ENCODE peak calls at places on chromosomes 11 and 22, in eight cellular contexts. E, T, N, S, W, Z, U and A are unnamed samples.

GRCh38 chr11:125305346-125305745 is 140.8 kb downstream of the PKNOX2 start:
- DNase-seq in T (no peak), Z (no peak), U (no peak), S (no peak), E (no peak), W (no peak), N (no peak), A (no peak)

GRCh38 chr11:88813233-88813915 is 252.4 kb downstream of the GRM5 start:
- DNase-seq in S (peak; percentile 29), W (no peak), T (no peak), Z (no peak), U (no peak), E (no peak), N (no peak), A (no peak)

GRCh38 chr11:120746836-120747609 is 235.5 kb downstream of the GRIK4 start:
- DNase-seq in E (no peak), T (no peak), U (peak; percentile 96), N (no peak), W (no peak), Z (no peak), S (peak; percentile 43), A (no peak)

GRCh38 chr22:19820880-19821522 is 33.7 kb downstream of the GNB1L start:
- DNase-seq in W (no peak), E (no peak), U (no peak), S (no peak), T (no peak), Z (no peak), N (no peak), A (peak; percentile 12)

GRCh38 chr11:80502511-80502910 is 1061.7 kb upstream of the TENM4 start:
- DNase-seq in W (no peak), S (no peak), N (no peak), E (no peak), Z (no peak), T (no peak), U (no peak), A (no peak)

GRCh38 chr22:31504282-31504681 is 7.9 kb downstream of the SFI1 start:
- DNase-seq in S (no peak), N (peak; percentile 60), U (peak; percentile 49), T (no peak), Z (no peak), W (no peak), E (no peak), A (no peak)

GRCh38 chr11:64455436-64456261 is 96.7 kb downstream of the RPS6KA4 start:
- DNase-seq in E (no peak), W (no peak), T (no peak), S (no peak), U (no peak), N (no peak), Z (no peak), A (no peak)

GRCh38 chr22:42069801-42070516 is 653 bp downstream of the NAGA start:
- DNase-seq in T (no peak), E (no peak), S (no peak), Z (no peak), U (no peak), N (no peak), W (no peak), A (no peak)

GRCh38 chr11:34646431-34646830 is 25.5 kb downstream of the EHF start:
- DNase-seq in W (no peak), N (no peak), T (no peak), U (no peak), Z (no peak), S (no peak), E (no peak), A (no peak)

GRCh38 chr11:10763766-10764165 is 12.7 kb downstream of the CTR9 start:
- DNase-seq in N (no peak), U (no peak), T (no peak), S (no peak), W (no peak), E (no peak), Z (no peak), A (no peak)

GRCh38 chr11:10762913-10763421 is 11.9 kb downstream of the CTR9 start:
- DNase-seq in Z (no peak), E (no peak), W (no peak), N (no peak), S (no peak), T (no peak), U (no peak), A (no peak)

GRCh38 chr11:10762185-10762584 is 11.1 kb downstream of the CTR9 start:
- DNase-seq in T (no peak), Z (no peak), N (no peak), U (no peak), E (peak; percentile 45), S (peak; percentile 69), W (no peak), A (no peak)

GRCh38 chr11:10761085-10761698 is 10.1 kb downstream of the CTR9 start:
- DNase-seq in Z (no peak), U (no peak), S (no peak), N (no peak), T (no peak), E (no peak), W (no peak), A (no peak)

DNA sequence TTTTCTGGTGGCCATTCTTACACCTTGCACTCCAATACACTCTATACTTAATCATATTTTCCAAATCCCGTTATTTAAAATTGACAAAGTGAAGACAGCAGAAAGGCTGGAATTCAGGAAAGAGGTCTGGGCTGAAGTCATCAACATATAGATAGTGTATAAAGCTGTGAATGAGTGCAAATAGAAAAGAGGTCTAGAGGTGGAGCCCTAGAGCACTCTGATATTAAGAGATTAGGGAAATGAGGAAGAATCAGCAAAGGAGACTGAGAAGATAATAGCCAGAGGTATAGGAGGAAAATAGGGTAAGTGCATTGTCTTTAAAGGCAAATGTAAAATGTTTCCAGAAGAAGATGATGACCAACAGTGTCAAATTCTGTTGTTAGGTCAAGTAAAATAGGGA is 7.9 kb downstream of the CTR9 start:
- DNase-seq in E (no peak), Z (no peak), S (no peak), N (no peak), T (no peak), U (peak; percentile 28), W (no peak), A (no peak)
- TF ChIP-seq CTCF in E (peak; percentile 32), Z (no peak), S (no peak), N (no peak), T (no peak), U (peak; percentile 30), W (no peak), A (no peak)

GRCh38 chr11:40425168-40425567 is 1034.3 kb downstream of the LRRC4C start:
- DNase-seq in Z (no peak), E (no peak), S (no peak), N (no peak), W (no peak), U (no peak), T (no peak), A (no peak)
- TF ChIP-seq CTCF in Z (no peak), E (no peak), S (no peak), N (no peak), W (no peak), U (no peak), T (no peak), A (no peak)

DNA sequence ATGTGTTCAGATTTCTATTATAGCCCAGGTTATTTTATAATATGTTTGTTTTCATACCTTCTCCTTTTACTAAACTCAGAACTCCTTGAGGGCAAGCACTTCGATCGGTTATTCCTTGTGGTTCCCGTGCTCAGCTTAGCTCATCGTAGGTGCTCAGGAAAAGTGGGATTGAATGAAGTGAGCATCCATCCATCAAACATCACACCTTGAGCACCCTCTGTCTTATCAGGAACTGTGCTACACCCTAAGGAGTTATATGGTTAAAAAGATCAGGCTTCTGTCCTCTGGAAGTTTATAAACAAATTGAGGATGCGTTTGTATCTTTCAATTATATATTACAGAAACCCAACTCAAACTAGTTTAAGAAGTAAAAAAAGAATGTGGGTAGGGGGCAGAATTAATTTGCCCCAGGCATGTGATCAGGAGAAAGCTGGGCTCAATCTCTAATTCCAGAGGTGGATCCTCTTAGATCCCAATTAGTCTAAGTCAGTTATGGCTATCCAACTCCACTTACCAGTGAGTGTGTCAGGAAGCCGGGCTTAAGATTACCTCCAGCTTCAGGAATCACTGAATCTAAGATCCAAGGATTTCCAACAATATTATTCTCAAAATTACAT is 59.9 kb upstream of the RRAS2 start:
- DNase-seq in W (peak; percentile 34), S (peak; percentile 17), N (no peak), E (no peak), T (no peak), U (peak; percentile 61), Z (no peak), A (no peak)
- TF ChIP-seq CTCF in W (no peak), S (peak; percentile 46), N (peak; percentile 32), E (peak; percentile 43), T (no peak), U (peak; percentile 61), Z (no peak), A (no peak)

GRCh38 chr11:43734256-43734655 is 53.7 kb downstream of the HSD17B12 start:
- DNase-seq in N (no peak), S (no peak), Z (no peak), E (no peak), T (no peak), W (no peak), U (no peak), A (no peak)

GRCh38 chr11:43737194-43737575 is 56.6 kb downstream of the HSD17B12 start:
- DNase-seq in W (no peak), U (no peak), T (no peak), Z (no peak), E (no peak), N (no peak), S (no peak), A (no peak)

GRCh38 chr11:43736502-43737193 is 56.1 kb downstream of the HSD17B12 start:
- DNase-seq in N (peak; percentile 64), W (no peak), U (peak; percentile 29), T (no peak), E (no peak), Z (no peak), S (no peak), A (no peak)

GRCh38 chr11:43735115-43735514 is 54.6 kb downstream of the HSD17B12 start:
- DNase-seq in W (no peak), U (no peak), N (no peak), E (no peak), Z (no peak), T (no peak), S (no peak), A (no peak)

DNA sequence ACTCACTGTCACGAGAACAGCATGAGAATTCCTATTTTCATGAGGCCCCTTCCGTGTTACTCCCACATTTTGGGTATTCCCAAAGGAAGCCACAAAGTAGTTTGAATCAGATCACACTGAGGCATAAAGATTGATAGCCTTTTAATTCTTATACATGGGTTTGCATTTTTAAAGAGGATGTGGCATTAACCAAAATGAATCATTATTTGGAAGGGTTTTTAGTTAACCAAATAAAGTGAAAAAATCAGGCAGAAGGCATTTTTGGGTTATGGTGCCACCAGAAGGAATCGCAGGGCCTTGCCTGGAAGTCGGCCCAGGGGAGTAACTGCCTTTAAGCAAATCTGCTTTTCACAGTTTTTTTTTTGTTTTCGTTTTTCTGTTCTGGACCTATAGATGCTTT is 55.4 kb downstream of the HSD17B12 start:
- DNase-seq in W (no peak), Z (no peak), T (no peak), U (peak; percentile 2), N (peak; percentile 76), E (no peak), S (no peak), A (no peak)
- TF ChIP-seq CTCF in W (no peak), Z (no peak), T (no peak), U (no peak), N (peak; percentile 21), E (no peak), S (no peak), A (no peak)

GRCh38 chr22:37225481-37225880 is 13.2 kb upstream of the SSTR3 start:
- DNase-seq in W (no peak), U (no peak), T (no peak), N (no peak), E (no peak), Z (no peak), S (no peak), A (no peak)
- TF ChIP-seq CTCF in W (no peak), U (no peak), T (no peak), N (no peak), E (no peak), Z (no peak), S (peak; percentile 30), A (no peak)